ENCODE peak calls at places on chromosomes 11 and 22, in six cellular contexts. N is stomach; W is stimulated activated naive CD4-positive, alpha-beta T cell; B is stimulated activated CD4-positive, alpha-beta T cell treated with anti-CD3 and anti-CD28 coated beads, Interleukin-2, amount 100 ng/mL, for 48 hours; Y is skeletal muscle cell; K is H7. Z is an unnamed sample.

GRCh38 chr11:26079966-26080365 is 252.0 kb upstream of the ANO3 start:
- DNase-seq in B (no peak), W (no peak), N (no peak), K (no peak), Y (no peak), Z (no peak)

GRCh38 chr22:27540247-27540646 is 261.3 kb downstream of the MN1 start:
- DNase-seq in K (no peak), B (no peak), Y (no peak), N (no peak), W (no peak), Z (no peak)

GRCh38 chr11:126197277-126197939 is 14.0 kb downstream of the RPUSD4 start:
- DNase-seq in W (no peak), B (no peak), K (no peak), Y (peak), N (peak), Z (no peak)

GRCh38 chr11:65574963-65575567 is 788 bp upstream of the EHBP1L1 start:
- DNase-seq in N (peak), W (no peak), B (no peak), Y (no peak), K (no peak), Z (no peak)

GRCh38 chr11:71284525-71285092 is 32.2 kb upstream of the SHANK2 start:
- DNase-seq in B (no peak), K (no peak), N (peak), Y (no peak), W (no peak), Z (no peak)

GRCh38 chr22:31082606-31083376 is 1.7 kb downstream of the SMTN start:
- DNase-seq in B (peak), K (peak), W (peak), N (peak), Y (no peak), Z (no peak)

GRCh38 chr22:39914584-39914983 is 13.7 kb downstream of the GRAP2 start:
- DNase-seq in W (no peak), Y (no peak), B (no peak), K (no peak), N (no peak), Z (no peak)

GRCh38 chr11:35260342-35260985 is 121.5 kb downstream of the CD44 start:
- DNase-seq in Y (peak), K (no peak), N (no peak), W (no peak), B (no peak), Z (peak)

GRCh38 chr22:42277232-42277753 is 6.8 kb upstream of the TCF20 start:
- DNase-seq in W (no peak), N (no peak), K (no peak), Y (no peak), B (no peak), Z (no peak)

GRCh38 chr22:29457730-29458129 is 19.3 kb downstream of the RFPL1 start:
- DNase-seq in Y (no peak), N (no peak), K (peak), W (no peak), B (no peak), Z (peak)

Z was measured in NCI-H446.